ENCODE peak calls at places on chromosomes 13 and 19, in eight cellular contexts. L is GM23338, V is HL-60, O is SK-N-SH, K is A549, J is GM12878, A is K562, W is HCT116. F is an unnamed sample.

GRCh38 chr13:89726690-89727435 is 1620.6 kb upstream of the MIR17HG start:
- DNase-seq in J (no peak), O (no peak), V (no peak), W (no peak), K (peak), A (no peak), L (no peak), F (peak)

GRCh38 chr19:2822846-2823245 is 3.2 kb downstream of the ZNF554 start:
- DNase-seq in V (no peak), J (no peak), L (no peak), K (no peak), W (no peak), O (no peak), A (peak), F (no peak)

GRCh38 chr19:7355871-7356270 is 7.1 kb downstream of the ARHGEF18 start:
- DNase-seq in O (no peak), V (no peak), J (no peak), A (no peak), L (no peak), K (no peak), W (no peak), F (no peak)

GRCh38 chr13:64855506-64855905 is 2374.6 kb downstream of the PCDH9 start:
- DNase-seq in O (peak), K (no peak), V (no peak), A (no peak), W (no peak), L (no peak), J (no peak), F (no peak)

GRCh38 chr19:32828139-32828538 is 41.4 kb downstream of the SLC7A9 start:
- DNase-seq in L (peak), O (no peak), K (no peak), W (no peak), V (no peak), J (no peak), A (no peak), F (no peak)

GRCh38 chr19:313169-313987 is 22.2 kb upstream of the PLPP2 start:
- DNase-seq in A (no peak), O (no peak), K (no peak), J (no peak), V (no peak), L (no peak), W (no peak), F (no peak)

GRCh38 chr13:30638301-30638700 is 20.6 kb downstream of the USPL1 start:
- DNase-seq in A (no peak), K (no peak), O (no peak), L (no peak), W (no peak), V (no peak), J (no peak), F (no peak)

GRCh38 chr13:39401756-39402155 is 201.2 kb downstream of the LHFPL6 start:
- DNase-seq in L (no peak), W (no peak), K (no peak), O (no peak), A (peak), J (no peak), V (peak), F (no peak)

GRCh38 chr19:48754950-48755645 is at the start of gene FGF21:
- DNase-seq in W (no peak), L (peak), J (no peak), K (peak), A (no peak), O (no peak), V (no peak), F (no peak)

GRCh38 chr13:84127597-84128128 is 245.4 kb upstream of the SLITRK1 start:
- DNase-seq in V (no peak), A (no peak), W (no peak), O (no peak), K (no peak), J (no peak), L (no peak), F (no peak)

GRCh38 chr13:75404721-75405120 is 77.2 kb downstream of the TBC1D4 start:
- DNase-seq in K (no peak), W (no peak), A (no peak), V (no peak), J (no peak), L (no peak), O (no peak), F (no peak)

GRCh38 chr19:18879579-18880373 is 16.2 kb downstream of the CERS1 start:
- DNase-seq in V (peak), L (peak), J (no peak), A (peak), W (peak), K (peak), O (peak), F (no peak)

GRCh38 chr19:10092648-10093294 is 6.7 kb downstream of the SHFL start:
- DNase-seq in J (no peak), K (no peak), V (no peak), W (no peak), L (no peak), O (no peak), A (no peak), F (no peak)

GRCh38 chr19:4088975-4089374 is 22.3 kb upstream of the ZBTB7A start:
- DNase-seq in W (no peak), J (no peak), V (peak), L (no peak), K (no peak), A (no peak), O (no peak), F (no peak)

GRCh38 chr19:19628499-19629134 is 597 bp upstream of the LPAR2 start:
- DNase-seq in A (no peak), W (peak), K (peak), O (peak), V (peak), L (peak), J (no peak), F (no peak)

GRCh38 chr19:29675650-29676186 is 10.5 kb downstream of the PLEKHF1 start:
- DNase-seq in O (no peak), W (no peak), V (no peak), J (no peak), K (no peak), L (no peak), A (no peak), F (no peak)

GRCh38 chr19:49878744-49879070 is 1.2 kb downstream of the TBC1D17 start:
- DNase-seq in L (no peak), W (no peak), K (no peak), V (no peak), A (no peak), O (no peak), J (no peak), F (no peak)

GRCh38 chr19:5934779-5935472 is 20.9 kb downstream of the CAPS start:
- DNase-seq in O (peak), K (no peak), A (no peak), V (no peak), L (no peak), W (no peak), J (no peak), F (no peak)

GRCh38 chr13:108549989-108550388 is 79.4 kb upstream of the MYO16 start:
- DNase-seq in J (no peak), O (no peak), A (no peak), V (no peak), L (no peak), W (no peak), K (no peak), F (no peak)

GRCh38 chr13:95535243-95535642 is 17.3 kb upstream of the CLDN10 start:
- DNase-seq in K (peak), W (peak), L (no peak), O (no peak), V (no peak), A (no peak), J (no peak), F (peak)

GRCh38 chr19:41578886-41579285 is 2.9 kb downstream of the CEACAM21 start:
- DNase-seq in A (no peak), L (no peak), O (no peak), K (no peak), V (no peak), W (no peak), J (no peak), F (no peak)

GRCh38 chr19:41577144-41577830 is 1.3 kb downstream of the CEACAM21 start:
- DNase-seq in K (no peak), A (no peak), J (no peak), O (no peak), W (no peak), V (no peak), L (no peak), F (no peak)

GRCh38 chr19:41577833-41578232 is 1.9 kb downstream of the CEACAM21 start:
- DNase-seq in J (no peak), A (no peak), L (no peak), K (no peak), V (no peak), O (no peak), W (no peak), F (no peak)

GRCh38 chr19:41570639-41571112 is 5.3 kb upstream of the CEACAM21 start:
- DNase-seq in J (no peak), O (peak), W (peak), L (peak), A (peak), K (peak), V (peak), F (peak)

GRCh38 chr19:41575998-41576397 is at the start of gene CEACAM21:
- DNase-seq in J (no peak), A (no peak), K (no peak), W (no peak), O (no peak), L (no peak), V (peak), F (no peak)
- TF ChIP-seq REST in J (no peak), A (no peak), K (no peak), W (no peak), O (no peak), L (no peak), V (peak), F (no peak)

GRCh38 chr19:17510220-17510993 is 1.0 kb upstream of the PGLS start:
- DNase-seq in O (no peak), A (no peak), V (peak), L (no peak), J (no peak), K (no peak), W (no peak), F (no peak)
- TF ChIP-seq REST in O (no peak), A (no peak), V (no peak), L (no peak), J (no peak), K (no peak), W (no peak), F (no peak)

GRCh38 chr19:40431698-40432097 is 5.9 kb upstream of the SERTAD1 start:
- DNase-seq in V (no peak), W (no peak), L (no peak), K (no peak), O (no peak), A (no peak), J (no peak), F (no peak)
- TF ChIP-seq REST in V (no peak), W (no peak), L (no peak), K (no peak), O (no peak), A (no peak), J (no peak), F (no peak)

GRCh38 chr13:44455781-44456180 is 82.2 kb downstream of the SERP2 start:
- DNase-seq in V (no peak), L (no peak), O (no peak), K (no peak), W (no peak), J (no peak), A (no peak), F (no peak)

GRCh38 chr13:44452418-44452817 is 78.8 kb downstream of the SERP2 start:
- DNase-seq in O (no peak), A (no peak), V (no peak), J (no peak), K (no peak), L (no peak), W (no peak), F (no peak)

GRCh38 chr13:44451651-44452050 is 78.0 kb downstream of the SERP2 start:
- DNase-seq in W (no peak), A (no peak), V (no peak), J (no peak), O (no peak), L (no peak), K (no peak), F (no peak)

GRCh38 chr13:44451109-44451508 is 77.5 kb downstream of the SERP2 start:
- DNase-seq in O (no peak), A (no peak), V (no peak), J (no peak), K (no peak), W (no peak), L (no peak), F (no peak)

DNA sequence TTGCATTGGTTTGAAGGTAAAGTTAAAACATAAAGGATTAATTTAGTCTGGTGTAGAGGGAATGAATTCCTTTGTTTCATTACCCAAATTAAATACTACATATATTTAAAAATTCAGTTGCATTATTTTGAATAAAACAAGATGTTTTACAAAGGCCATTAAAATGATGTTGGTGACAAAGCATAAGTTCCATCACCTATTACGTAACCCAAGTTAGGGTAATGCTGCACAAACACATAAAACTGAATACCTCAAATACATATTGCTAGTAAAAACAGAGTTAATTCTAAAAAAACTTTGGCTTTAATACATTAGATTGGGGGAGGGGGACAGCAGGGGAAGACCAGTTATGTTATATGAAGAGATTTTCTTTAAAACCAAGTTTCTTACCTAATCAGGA is 80.3 kb downstream of the SERP2 start:
- DNase-seq in K (no peak), V (no peak), O (no peak), A (no peak), L (no peak), J (no peak), W (no peak), F (no peak)
- TF ChIP-seq REST in K (no peak), V (no peak), O (no peak), A (no peak), L (no peak), J (no peak), W (no peak), F (no peak)

GRCh38 chr13:60230593-60230992 is 66.9 kb upstream of the DIAPH3 start:
- DNase-seq in A (peak), O (peak), L (no peak), J (no peak), V (no peak), K (no peak), W (no peak), F (no peak)
- TF ChIP-seq REST in A (no peak), O (no peak), L (no peak), J (no peak), V (no peak), K (no peak), W (no peak), F (no peak)

GRCh38 chr13:19597523-19597922 is 35.9 kb upstream of the MPHOSPH8 start:
- DNase-seq in K (peak), A (no peak), O (no peak), W (no peak), L (no peak), J (no peak), V (no peak), F (peak)
- TF ChIP-seq REST in K (no peak), A (no peak), O (no peak), W (no peak), L (no peak), J (no peak), V (no peak), F (no peak)

F was measured in Panc1.